ENCODE peak calls at places on chromosomes 2 and 18, in nine cellular contexts. One of them, this sample, is unnamed. For H3K27me3, the result is how much of the 10 kb centered on the place peaks cover.

GRCh38 chr2:20595439-20596192 is 55.3 kb downstream of the HS1BP3 start:
- DNase-seq in ovary: peak
- DNase-seq in tibial nerve: peak
- DNase-seq in stomach: peak
- DNase-seq in sigmoid colon: peak
- DNase-seq in SK-N-SH: no peak
- DNase-seq in H1: no peak
- DNase-seq in HepG2: peak
- DNase-seq in suprapubic skin: peak
- DNase-seq in this sample: peak

GRCh38 chr2:145638675-145639074 is 1118.8 kb upstream of the ZEB2 start:
- DNase-seq in ovary: no peak
- DNase-seq in tibial nerve: no peak
- DNase-seq in stomach: no peak
- DNase-seq in sigmoid colon: no peak
- DNase-seq in SK-N-SH: peak
- DNase-seq in H1: no peak
- DNase-seq in HepG2: no peak
- DNase-seq in suprapubic skin: no peak
- DNase-seq in this sample: no peak

GRCh38 chr2:190129421-190130199 is 67.1 kb upstream of the MSTN start:
- DNase-seq in ovary: no peak
- DNase-seq in tibial nerve: no peak
- DNase-seq in stomach: no peak
- DNase-seq in sigmoid colon: no peak
- DNase-seq in SK-N-SH: no peak
- DNase-seq in H1: no peak
- DNase-seq in HepG2: no peak
- DNase-seq in suprapubic skin: no peak
- DNase-seq in this sample: no peak

GRCh38 chr2:101729521-101730190 is 32.1 kb downstream of the MAP4K4 start:
- DNase-seq in ovary: no peak
- DNase-seq in tibial nerve: no peak
- DNase-seq in stomach: no peak
- DNase-seq in sigmoid colon: no peak
- DNase-seq in SK-N-SH: no peak
- DNase-seq in H1: no peak
- DNase-seq in HepG2: no peak
- DNase-seq in suprapubic skin: no peak
- DNase-seq in this sample: no peak

GRCh38 chr2:106163948-106164580 is 30.0 kb downstream of the UXS1 start:
- DNase-seq in ovary: no peak
- DNase-seq in tibial nerve: no peak
- DNase-seq in stomach: no peak
- DNase-seq in sigmoid colon: no peak
- DNase-seq in SK-N-SH: no peak
- DNase-seq in H1: no peak
- DNase-seq in HepG2: no peak
- DNase-seq in suprapubic skin: no peak
- DNase-seq in this sample: no peak

GRCh38 chr2:3280197-3280596 is 97.4 kb downstream of the EIPR1 start:
- DNase-seq in ovary: no peak
- DNase-seq in tibial nerve: no peak
- DNase-seq in stomach: peak
- DNase-seq in sigmoid colon: peak
- DNase-seq in SK-N-SH: no peak
- DNase-seq in H1: no peak
- DNase-seq in HepG2: no peak
- DNase-seq in suprapubic skin: peak
- DNase-seq in this sample: no peak

GRCh38 chr18:58178476-58178875 is 134.4 kb downstream of the NEDD4L start:
- DNase-seq in ovary: no peak
- DNase-seq in tibial nerve: no peak
- DNase-seq in stomach: no peak
- DNase-seq in sigmoid colon: no peak
- DNase-seq in SK-N-SH: no peak
- DNase-seq in H1: no peak
- DNase-seq in HepG2: peak
- DNase-seq in suprapubic skin: no peak
- DNase-seq in this sample: no peak

GRCh38 chr2:101717041-101717817 is 19.7 kb downstream of the MAP4K4 start:
- DNase-seq in ovary: no peak
- DNase-seq in tibial nerve: no peak
- DNase-seq in stomach: no peak
- DNase-seq in sigmoid colon: no peak
- DNase-seq in SK-N-SH: no peak
- DNase-seq in H1: no peak
- DNase-seq in HepG2: no peak
- DNase-seq in suprapubic skin: no peak
- DNase-seq in this sample: peak

GRCh38 chr2:10124538-10125045 is 2.1 kb downstream of the RRM2 start:
- DNase-seq in ovary: no peak
- DNase-seq in tibial nerve: no peak
- DNase-seq in stomach: no peak
- DNase-seq in sigmoid colon: peak
- DNase-seq in SK-N-SH: no peak
- DNase-seq in H1: no peak
- DNase-seq in HepG2: peak
- DNase-seq in suprapubic skin: peak
- DNase-seq in this sample: peak

GRCh38 chr18:70149616-70150301 is 55.7 kb downstream of the RTTN start:
- DNase-seq in ovary: no peak
- DNase-seq in tibial nerve: no peak
- DNase-seq in stomach: no peak
- DNase-seq in sigmoid colon: no peak
- DNase-seq in SK-N-SH: no peak
- DNase-seq in H1: no peak
- DNase-seq in HepG2: no peak
- DNase-seq in suprapubic skin: no peak
- DNase-seq in this sample: no peak

GRCh38 chr18:48923746-48924580 is 26.8 kb downstream of the SMAD7 start:
- DNase-seq in ovary: no peak
- DNase-seq in tibial nerve: no peak
- DNase-seq in stomach: no peak
- DNase-seq in sigmoid colon: no peak
- DNase-seq in SK-N-SH: no peak
- DNase-seq in H1: no peak
- DNase-seq in HepG2: no peak
- DNase-seq in suprapubic skin: no peak
- DNase-seq in this sample: no peak

GRCh38 chr18:41645600-41646360 is 309.3 kb upstream of the PIK3C3 start:
- DNase-seq in ovary: no peak
- DNase-seq in tibial nerve: no peak
- DNase-seq in stomach: no peak
- DNase-seq in sigmoid colon: no peak
- DNase-seq in SK-N-SH: no peak
- DNase-seq in H1: no peak
- DNase-seq in HepG2: no peak
- DNase-seq in suprapubic skin: no peak
- DNase-seq in this sample: no peak

GRCh38 chr2:218010116-218010837 is 7.5 kb upstream of the TNS1 start:
- DNase-seq in ovary: peak
- DNase-seq in tibial nerve: no peak
- DNase-seq in stomach: peak
- DNase-seq in sigmoid colon: peak
- DNase-seq in SK-N-SH: peak
- DNase-seq in H1: peak
- DNase-seq in HepG2: no peak
- DNase-seq in suprapubic skin: no peak
- DNase-seq in this sample: peak

GRCh38 chr2:128557069-128557468 is 238.4 kb upstream of the HS6ST1 start:
- DNase-seq in ovary: no peak
- DNase-seq in tibial nerve: no peak
- DNase-seq in stomach: peak
- DNase-seq in sigmoid colon: no peak
- DNase-seq in SK-N-SH: no peak
- DNase-seq in H1: no peak
- DNase-seq in HepG2: no peak
- DNase-seq in suprapubic skin: peak
- DNase-seq in this sample: no peak

GRCh38 chr2:128559533-128560515 is 241.2 kb upstream of the HS6ST1 start:
- DNase-seq in ovary: no peak
- DNase-seq in tibial nerve: no peak
- DNase-seq in stomach: no peak
- DNase-seq in sigmoid colon: no peak
- DNase-seq in SK-N-SH: no peak
- DNase-seq in H1: no peak
- DNase-seq in HepG2: no peak
- DNase-seq in suprapubic skin: no peak
- DNase-seq in this sample: no peak

GRCh38 chr2:128556633-128557032 is 238.0 kb upstream of the HS6ST1 start:
- DNase-seq in ovary: no peak
- DNase-seq in tibial nerve: no peak
- DNase-seq in stomach: peak
- DNase-seq in sigmoid colon: no peak
- DNase-seq in SK-N-SH: no peak
- DNase-seq in H1: no peak
- DNase-seq in HepG2: no peak
- DNase-seq in suprapubic skin: peak
- DNase-seq in this sample: no peak

GRCh38 chr2:128558895-128559532 is 240.3 kb upstream of the HS6ST1 start:
- DNase-seq in ovary: no peak
- DNase-seq in tibial nerve: no peak
- DNase-seq in stomach: no peak
- DNase-seq in sigmoid colon: no peak
- DNase-seq in SK-N-SH: no peak
- DNase-seq in H1: no peak
- DNase-seq in HepG2: no peak
- DNase-seq in suprapubic skin: no peak
- DNase-seq in this sample: no peak

GRCh38 chr2:128557841-128558241 is 239.2 kb upstream of the HS6ST1 start:
- DNase-seq in ovary: no peak
- DNase-seq in tibial nerve: no peak
- DNase-seq in stomach: no peak
- DNase-seq in sigmoid colon: no peak
- DNase-seq in SK-N-SH: no peak
- DNase-seq in H1: no peak
- DNase-seq in HepG2: no peak
- DNase-seq in suprapubic skin: no peak
- DNase-seq in this sample: no peak
- H3K27ac ChIP-seq in ovary: no peak
- H3K27ac ChIP-seq in tibial nerve: peak
- H3K27ac ChIP-seq in stomach: no peak
- H3K27ac ChIP-seq in sigmoid colon: no peak
- H3K27ac ChIP-seq in SK-N-SH: no peak
- H3K27ac ChIP-seq in H1: no peak
- H3K27ac ChIP-seq in HepG2: no peak
- H3K27ac ChIP-seq in suprapubic skin: no peak
- H3K27ac ChIP-seq in this sample: no peak

GRCh38 chr2:181241366-181241765 is 215.8 kb upstream of the ITGA4 start:
- DNase-seq in ovary: no peak
- DNase-seq in tibial nerve: no peak
- DNase-seq in stomach: no peak
- DNase-seq in sigmoid colon: no peak
- DNase-seq in SK-N-SH: no peak
- DNase-seq in H1: no peak
- DNase-seq in HepG2: no peak
- DNase-seq in suprapubic skin: no peak
- DNase-seq in this sample: no peak
- TF ChIP-seq EP300 in ovary: no peak
- TF ChIP-seq EP300 in tibial nerve: no peak
- TF ChIP-seq EP300 in stomach: no peak
- TF ChIP-seq EP300 in sigmoid colon: no peak
- TF ChIP-seq EP300 in SK-N-SH: no peak
- TF ChIP-seq EP300 in H1: no peak
- TF ChIP-seq EP300 in HepG2: no peak
- TF ChIP-seq EP300 in suprapubic skin: no peak
- TF ChIP-seq EP300 in this sample: no peak

DNA sequence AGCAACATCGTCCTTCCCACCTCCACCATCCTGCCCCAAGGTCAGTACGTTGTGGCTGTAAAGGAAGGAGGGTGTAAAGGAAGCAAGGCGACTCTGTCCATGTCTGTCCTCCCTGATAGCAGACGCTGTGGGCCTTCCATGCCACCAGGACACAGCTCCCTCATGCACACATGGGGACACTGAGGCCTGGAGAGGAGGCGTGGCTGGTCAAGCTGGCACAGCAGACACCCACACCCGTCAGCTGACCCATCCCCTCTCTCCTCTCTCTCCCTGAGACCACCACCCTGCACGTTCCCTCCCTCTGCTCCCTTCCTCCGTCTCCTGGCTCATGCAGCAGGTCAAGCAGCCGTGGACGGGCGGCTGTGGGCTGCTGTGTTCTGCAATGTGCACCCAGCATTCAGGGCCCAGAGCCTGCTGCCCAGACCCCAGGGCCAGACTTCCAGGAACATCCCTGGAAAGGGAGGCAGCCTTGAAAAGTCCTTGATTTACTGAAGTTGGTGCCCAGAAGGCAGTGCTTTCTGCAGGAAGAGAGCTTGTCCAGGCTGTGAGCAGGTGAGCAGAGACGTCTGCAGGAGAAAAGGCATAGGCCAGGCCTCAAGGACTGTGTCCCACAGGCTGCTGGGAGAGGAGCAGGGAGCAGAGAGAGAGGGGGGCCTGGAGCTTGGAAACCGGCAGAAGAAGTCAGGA is 133.6 kb downstream of the DDX1 start:
- DNase-seq in ovary: no peak
- DNase-seq in tibial nerve: no peak
- DNase-seq in stomach: no peak
- DNase-seq in sigmoid colon: no peak
- DNase-seq in SK-N-SH: no peak
- DNase-seq in H1: no peak
- DNase-seq in HepG2: no peak
- DNase-seq in suprapubic skin: no peak
- DNase-seq in this sample: no peak
- H3K27me3 ChIP-seq in ovary: under half
- H3K27me3 ChIP-seq in tibial nerve: under half
- H3K27me3 ChIP-seq in stomach: under half
- H3K27me3 ChIP-seq in sigmoid colon: under half
- H3K27me3 ChIP-seq in SK-N-SH: under half
- H3K27me3 ChIP-seq in H1: under half
- H3K27me3 ChIP-seq in HepG2: under half
- H3K27me3 ChIP-seq in suprapubic skin: under half
- H3K27me3 ChIP-seq in this sample: under half

GRCh38 chr2:375947-376307 is 88.0 kb upstream of the ALKAL2 start:
- DNase-seq in ovary: no peak
- DNase-seq in tibial nerve: no peak
- DNase-seq in stomach: no peak
- DNase-seq in sigmoid colon: no peak
- DNase-seq in SK-N-SH: no peak
- DNase-seq in H1: no peak
- DNase-seq in HepG2: no peak
- DNase-seq in suprapubic skin: no peak
- DNase-seq in this sample: no peak

GRCh38 chr2:378364-378763 is 90.5 kb upstream of the ALKAL2 start:
- DNase-seq in ovary: no peak
- DNase-seq in tibial nerve: no peak
- DNase-seq in stomach: no peak
- DNase-seq in sigmoid colon: no peak
- DNase-seq in SK-N-SH: no peak
- DNase-seq in H1: no peak
- DNase-seq in HepG2: peak
- DNase-seq in suprapubic skin: no peak
- DNase-seq in this sample: no peak

GRCh38 chr2:379778-380177 is 91.9 kb upstream of the ALKAL2 start:
- DNase-seq in ovary: no peak
- DNase-seq in tibial nerve: no peak
- DNase-seq in stomach: no peak
- DNase-seq in sigmoid colon: no peak
- DNase-seq in SK-N-SH: no peak
- DNase-seq in H1: no peak
- DNase-seq in HepG2: no peak
- DNase-seq in suprapubic skin: peak
- DNase-seq in this sample: no peak

GRCh38 chr2:377414-377813 is 89.5 kb upstream of the ALKAL2 start:
- DNase-seq in ovary: no peak
- DNase-seq in tibial nerve: no peak
- DNase-seq in stomach: no peak
- DNase-seq in sigmoid colon: no peak
- DNase-seq in SK-N-SH: no peak
- DNase-seq in H1: no peak
- DNase-seq in HepG2: no peak
- DNase-seq in suprapubic skin: no peak
- DNase-seq in this sample: no peak

GRCh38 chr2:375270-375946 is 87.5 kb upstream of the ALKAL2 start:
- DNase-seq in ovary: no peak
- DNase-seq in tibial nerve: no peak
- DNase-seq in stomach: no peak
- DNase-seq in sigmoid colon: no peak
- DNase-seq in SK-N-SH: no peak
- DNase-seq in H1: no peak
- DNase-seq in HepG2: no peak
- DNase-seq in suprapubic skin: peak
- DNase-seq in this sample: no peak
- H3K27ac ChIP-seq in ovary: no peak
- H3K27ac ChIP-seq in tibial nerve: peak
- H3K27ac ChIP-seq in stomach: no peak
- H3K27ac ChIP-seq in sigmoid colon: no peak
- H3K27ac ChIP-seq in SK-N-SH: no peak
- H3K27ac ChIP-seq in H1: no peak
- H3K27ac ChIP-seq in HepG2: no peak
- H3K27ac ChIP-seq in suprapubic skin: peak
- H3K27ac ChIP-seq in this sample: no peak

This sample was measured in transverse colon.